ENCODE peak calls at places on chromosome 15, in five cellular contexts. F is HT-29, C is mucosa of descending colon, L is NCI-H460, V is colonic mucosa. T is an unnamed sample.

GRCh38 chr15:66682865-66683264 is 19.2 kb upstream of the SMAD6 start:
- DNase-seq in L (no peak), C (no peak), F (no peak), V (no peak), T (no peak)

GRCh38 chr15:55407631-55407948 is 569 bp downstream of the CCPG1 start:
- DNase-seq in F (peak), L (peak), V (no peak), C (no peak), T (no peak)

GRCh38 chr15:66172339-66172980 is 81.1 kb downstream of the MEGF11 start:
- DNase-seq in C (no peak), F (no peak), L (no peak), V (no peak), T (no peak)

GRCh38 chr15:68278345-68279217 is 1.0 kb downstream of the FEM1B start:
- DNase-seq in C (no peak), V (peak), F (peak), L (peak), T (peak)

GRCh38 chr15:97030251-97030650 is 699.8 kb downstream of the NR2F2 start:
- DNase-seq in C (no peak), F (peak), V (no peak), L (no peak), T (no peak)

GRCh38 chr15:27479232-27480140 is 508.5 kb downstream of the GABRG3 start:
- DNase-seq in C (no peak), L (no peak), F (no peak), V (no peak), T (no peak)

GRCh38 chr15:40238927-40239591 is at the start of gene PAK6:
- DNase-seq in V (peak), L (peak), C (peak), F (peak), T (peak)

GRCh38 chr15:57751177-57751800 is 44.8 kb downstream of the POLR2M start:
- DNase-seq in V (no peak), L (no peak), C (no peak), F (peak), T (no peak)

GRCh38 chr15:62712455-62712839 is 330.1 kb upstream of the TPM1 start:
- DNase-seq in F (no peak), V (no peak), L (no peak), C (no peak), T (no peak)

GRCh38 chr15:98957655-98958054 is 49.9 kb downstream of the PGPEP1L start:
- DNase-seq in L (no peak), C (no peak), V (no peak), F (no peak), T (no peak)

GRCh38 chr15:63553388-63553791 is 43.8 kb upstream of the FBXL22 start:
- DNase-seq in L (no peak), V (no peak), C (no peak), F (peak), T (no peak)

GRCh38 chr15:29612096-29612495 is 210.2 kb downstream of the TJP1 start:
- DNase-seq in F (no peak), V (no peak), C (no peak), L (no peak), T (no peak)

GRCh38 chr15:29805043-29805707 is 17.1 kb downstream of the TJP1 start:
- DNase-seq in V (peak), F (peak), L (no peak), C (no peak), T (no peak)

GRCh38 chr15:22919171-22919570 is 61.0 kb downstream of the CYFIP1 start:
- DNase-seq in C (no peak), F (no peak), V (no peak), L (no peak), T (no peak)

GRCh38 chr15:52076889-52077781 is 35.4 kb downstream of the BCL2L10 start:
- DNase-seq in V (peak), C (no peak), F (no peak), L (peak), T (peak)

GRCh38 chr15:100663550-100664335 is 61.4 kb downstream of the ASB7 start:
- DNase-seq in V (no peak), C (no peak), F (no peak), L (no peak), T (no peak)

GRCh38 chr15:57477736-57478522 is 101.6 kb downstream of the CGNL1 start:
- DNase-seq in L (no peak), V (no peak), C (no peak), F (peak), T (no peak)

GRCh38 chr15:50017522-50017921 is 101.5 kb downstream of the ATP8B4 start:
- DNase-seq in V (no peak), L (no peak), C (no peak), F (no peak), T (no peak)

GRCh38 chr15:68578175-68578959 is 426 bp upstream of the CORO2B start:
- DNase-seq in F (no peak), V (peak), L (no peak), C (peak), T (peak)

GRCh38 chr15:77580991-77581682 is 51.6 kb downstream of the LINGO1 start:
- DNase-seq in L (no peak), C (no peak), V (no peak), F (no peak), T (no peak)

GRCh38 chr15:29031502-29032228 is 145.9 kb downstream of the APBA2 start:
- DNase-seq in V (no peak), F (no peak), C (no peak), L (no peak), T (no peak)

GRCh38 chr15:58755350-58755749 is 5.8 kb upstream of the ADAM10 start:
- DNase-seq in C (no peak), L (no peak), F (no peak), V (no peak), T (no peak)

GRCh38 chr15:62291262-62291661 is 126.2 kb upstream of the C2CD4B start:
- DNase-seq in C (no peak), V (no peak), F (no peak), L (no peak), T (no peak)

GRCh38 chr15:97461212-97461611 is 499.3 kb upstream of the ARRDC4 start:
- DNase-seq in L (no peak), C (no peak), V (no peak), F (no peak), T (no peak)

GRCh38 chr15:56034514-56034913 is 41.1 kb upstream of the NEDD4 start:
- DNase-seq in L (no peak), V (no peak), C (no peak), F (no peak), T (no peak)

GRCh38 chr15:79617071-79617470 is 184.9 kb downstream of the MINAR1 start:
- DNase-seq in F (no peak), L (no peak), V (no peak), C (no peak), T (no peak)

GRCh38 chr15:85318048-85318731 is 62.2 kb upstream of the AKAP13 start:
- DNase-seq in V (peak), C (peak), L (peak), F (peak), T (peak)

GRCh38 chr15:94404733-94405283 is 173.4 kb downstream of the MCTP2 start:
- DNase-seq in L (no peak), F (no peak), V (no peak), C (no peak), T (no peak)

GRCh38 chr15:88620995-88621772 is at the start of gene AEN:
- DNase-seq in V (peak), L (peak), F (peak), C (peak), T (peak)

GRCh38 chr15:96270581-96271172 is 59.8 kb upstream of the NR2F2 start:
- DNase-seq in F (no peak), C (no peak), V (no peak), L (no peak), T (no peak)

GRCh38 chr15:57272770-57273357 is 103.4 kb upstream of the CGNL1 start:
- DNase-seq in F (no peak), V (no peak), C (no peak), L (no peak), T (no peak)

T was measured in left colon.